ENCODE peak calls at places on chromosomes 16 and 17, in five cellular contexts. J is astrocyte of the cerebellum, T is fibroblast of lung, L is cardiac muscle cell, Y is spleen. Q is an unnamed sample.

GRCh38 chr17:42843358-42843934 is 934 bp upstream of the AOC2 start:
- DNase-seq in J (peak), T (peak), L (peak), Y (peak), Q (peak)

GRCh38 chr17:64230551-64231408 is 32.3 kb downstream of the TEX2 start:
- DNase-seq in J (peak), T (peak), L (no peak), Y (no peak), Q (peak)

GRCh38 chr16:56708418-56708817 is 21.5 kb upstream of the NUP93 start:
- DNase-seq in J (no peak), T (no peak), L (no peak), Y (no peak), Q (no peak)

GRCh38 chr16:66275795-66276428 is 90.6 kb upstream of the CDH5 start:
- DNase-seq in J (peak), T (peak), L (peak), Y (no peak), Q (peak)

GRCh38 chr17:49889500-49889899 is 41.6 kb upstream of the TAC4 start:
- DNase-seq in J (no peak), T (no peak), L (no peak), Y (no peak), Q (no peak)

GRCh38 chr17:64994781-64995538 is 61.6 kb downstream of the GNA13 start:
- DNase-seq in J (no peak), T (no peak), L (no peak), Y (no peak), Q (no peak)

GRCh38 chr16:68228652-68229051 is 7.3 kb downstream of the ESRP2 start:
- DNase-seq in J (no peak), T (no peak), L (no peak), Y (no peak), Q (no peak)

GRCh38 chr17:28712037-28712704 is 483 bp upstream of the PROCA1 start:
- DNase-seq in J (no peak), T (no peak), L (peak), Y (peak), Q (no peak)

GRCh38 chr17:19461139-19461538 is 50.1 kb downstream of the RNF112 start:
- DNase-seq in J (no peak), T (no peak), L (no peak), Y (peak), Q (no peak)

GRCh38 chr16:86325360-86325759 is 185.0 kb upstream of the FOXF1 start:
- DNase-seq in J (no peak), T (no peak), L (no peak), Y (no peak), Q (no peak)

GRCh38 chr17:7982171-7982570 is 20.2 kb upstream of the GUCY2D start:
- DNase-seq in J (no peak), T (peak), L (no peak), Y (no peak), Q (peak)

GRCh38 chr17:62860962-62861873 is 53.1 kb upstream of the MARCHF10 start:
- DNase-seq in J (no peak), T (no peak), L (peak), Y (no peak), Q (peak)

GRCh38 chr16:73040136-73040535 is 7.8 kb downstream of the ZFHX3 start:
- DNase-seq in J (no peak), T (no peak), L (no peak), Y (no peak), Q (no peak)

GRCh38 chr16:11946433-11946832 is 4.6 kb upstream of the NPIPB2 start:
- DNase-seq in J (no peak), T (no peak), L (no peak), Y (no peak), Q (no peak)

GRCh38 chr16:31270795-31271194 is 11.0 kb downstream of the ITGAM start:
- DNase-seq in J (no peak), T (no peak), L (no peak), Y (no peak), Q (no peak)

GRCh38 chr17:47708864-47709541 is 15.0 kb downstream of the TBKBP1 start:
- DNase-seq in J (no peak), T (peak), L (no peak), Y (peak), Q (no peak)

GRCh38 chr16:23257682-23258081 is 44.4 kb upstream of the SCNN1B start:
- DNase-seq in J (no peak), T (no peak), L (no peak), Y (no peak), Q (no peak)

GRCh38 chr16:17469011-17469741 is 1.6 kb downstream of the XYLT1 start:
- DNase-seq in J (peak), T (peak), L (no peak), Y (peak), Q (peak)

GRCh38 chr16:7090628-7091115 is 242.0 kb upstream of the RBFOX1 start:
- DNase-seq in J (no peak), T (no peak), L (no peak), Y (no peak), Q (no peak)

GRCh38 chr17:83203472-83204221 is 124.2 kb downstream of the METRNL start:
- DNase-seq in J (no peak), T (no peak), L (no peak), Y (peak), Q (no peak)

GRCh38 chr16:11743308-11744074 is 834 bp upstream of the TXNDC11 start:
- DNase-seq in J (no peak), T (peak), L (no peak), Y (peak), Q (no peak)

GRCh38 chr16:76268824-76269223 is 8.4 kb upstream of the CNTNAP4 start:
- DNase-seq in J (peak), T (no peak), L (no peak), Y (no peak), Q (no peak)

GRCh38 chr16:22969567-22969966 is 155.6 kb downstream of the HS3ST2 start:
- DNase-seq in J (no peak), T (no peak), L (no peak), Y (no peak), Q (no peak)

GRCh38 chr16:23999663-24000062 is 163.9 kb downstream of the PRKCB start:
- DNase-seq in J (no peak), T (no peak), L (no peak), Y (no peak), Q (no peak)

GRCh38 chr17:17921192-17922082 is 50.8 kb downstream of the TOM1L2 start:
- DNase-seq in J (peak), T (peak), L (peak), Y (no peak), Q (peak)

GRCh38 chr16:27326251-27326650 is 12.5 kb downstream of the IL4R start:
- DNase-seq in J (no peak), T (no peak), L (no peak), Y (no peak), Q (no peak)

GRCh38 chr17:79107499-79108231 is 33.0 kb downstream of the ENGASE start:
- DNase-seq in J (no peak), T (no peak), L (no peak), Y (no peak), Q (no peak)

GRCh38 chr16:50259334-50260205 is 6.8 kb upstream of the ADCY7 start:
- DNase-seq in J (no peak), T (peak), L (no peak), Y (peak), Q (no peak)

GRCh38 chr16:80599466-80599865 is 58.7 kb downstream of the DYNLRB2 start:
- DNase-seq in J (no peak), T (peak), L (no peak), Y (no peak), Q (peak)

GRCh38 chr17:38578641-38579480 is 26.9 kb downstream of the SRCIN1 start:
- DNase-seq in J (no peak), T (no peak), L (no peak), Y (no peak), Q (no peak)
- H3K4me3 ChIP-seq in J (no peak), T (no peak), L (peak), Y (no peak), Q (no peak)

GRCh38 chr17:56639517-56639916 is 46.0 kb downstream of the NOG start:
- DNase-seq in J (no peak), T (no peak), L (no peak), Y (no peak), Q (no peak)
- H3K4me3 ChIP-seq in J (no peak), T (no peak), L (no peak), Y (no peak), Q (no peak)

GRCh38 chr16:8958344-8958808 is 5.3 kb downstream of the USP7 start:
- DNase-seq in J (no peak), T (peak), L (no peak), Y (peak), Q (peak)
- H3K4me3 ChIP-seq in J (no peak), T (no peak), L (no peak), Y (peak), Q (no peak)

GRCh38 chr16:3129137-3130131 is 5.4 kb upstream of the ZNF213 start:
- DNase-seq in J (peak), T (peak), L (peak), Y (peak), Q (no peak)
- H3K4me3 ChIP-seq in J (peak), T (peak), L (no peak), Y (peak), Q (peak)

DNA sequence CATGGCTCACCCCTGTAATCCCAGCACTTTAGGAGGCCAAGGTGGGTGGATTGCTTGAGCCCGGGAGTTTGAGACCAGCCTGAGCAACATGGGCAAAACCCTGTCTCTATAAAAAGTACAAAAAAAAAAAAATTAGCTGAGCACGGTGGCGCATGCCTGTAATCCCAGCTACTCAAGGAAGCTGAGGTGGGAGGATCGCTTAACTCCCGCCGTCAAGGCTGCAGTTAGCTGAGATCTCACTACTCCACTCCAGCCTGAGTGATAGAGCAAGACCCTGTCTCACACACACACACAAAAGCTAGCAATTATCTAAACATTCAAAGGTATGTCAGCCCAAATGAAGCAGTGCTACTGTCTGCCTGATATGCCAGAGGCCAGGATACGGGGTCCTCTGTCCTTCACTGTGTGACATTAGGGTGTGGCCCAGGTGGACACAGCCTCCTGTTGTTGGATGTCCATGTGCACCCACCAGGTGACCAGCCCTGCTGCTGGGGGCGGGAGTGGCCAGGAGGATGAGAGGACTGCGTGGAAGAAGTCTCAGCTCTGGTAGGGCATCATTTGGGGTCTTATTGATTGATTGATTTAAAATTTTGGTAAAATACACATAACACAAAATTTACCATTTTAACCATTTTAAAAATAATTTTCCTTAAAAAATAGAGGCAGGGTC is 3.9 kb downstream of the NLRC3 start:
- DNase-seq in J (no peak), T (no peak), L (no peak), Y (peak), Q (no peak)
- H3K4me3 ChIP-seq in J (no peak), T (no peak), L (no peak), Y (no peak), Q (no peak)

Q was measured in skeletal muscle cell.